ENCODE peak calls at places on chromosomes 6 and 20, in four cellular contexts. O is A673, A is left ventricle myocardium inferior, Z is sigmoid colon. U is an unnamed sample.

GRCh38 chr6:31497595-31498476 is at the start of gene MICB:
- DNase-seq in O (peak; percentile 92), A (peak; percentile 71), Z (peak; percentile 83), U (peak; percentile 90)

GRCh38 chr6:148868314-148868713 is 121.5 kb downstream of the UST start:
- DNase-seq in O (no peak), A (no peak), Z (no peak), U (no peak)

GRCh38 chr20:32316667-32317066 is 39.2 kb downstream of the KIF3B start:
- DNase-seq in O (no peak), A (no peak), Z (no peak), U (no peak)

GRCh38 chr6:106114492-106114891 is 28.4 kb downstream of the PRDM1 start:
- DNase-seq in O (no peak), A (no peak), Z (no peak), U (no peak)

GRCh38 chr6:30814137-30815084 is 69.9 kb upstream of the DDR1 start:
- DNase-seq in O (peak; percentile 47), A (no peak), Z (no peak), U (no peak)

GRCh38 chr6:37847704-37848103 is 28.2 kb downstream of the ZFAND3 start:
- DNase-seq in O (no peak), A (no peak), Z (no peak), U (no peak)

GRCh38 chr20:58086763-58087566 is 141.5 kb downstream of the ANKRD60 start:
- DNase-seq in O (peak; percentile 71), A (no peak), Z (peak; percentile 43), U (peak; percentile 47)

GRCh38 chr6:43817192-43817591 is 47.2 kb downstream of the VEGFA start:
- DNase-seq in O (peak; percentile 33), A (peak; percentile 52), Z (no peak), U (peak; percentile 66)

GRCh38 chr6:30570760-30571084 is 520 bp upstream of the ABCF1 start:
- DNase-seq in O (no peak), A (no peak), Z (no peak), U (no peak)

GRCh38 chr6:134691180-134691579 is 258.7 kb downstream of the ALDH8A1 start:
- DNase-seq in O (no peak), A (no peak), Z (no peak), U (no peak)

GRCh38 chr6:134692008-134692407 is 257.9 kb downstream of the ALDH8A1 start:
- DNase-seq in O (no peak), A (no peak), Z (no peak), U (no peak)

GRCh38 chr6:134689177-134689576 is 260.7 kb downstream of the ALDH8A1 start:
- DNase-seq in O (no peak), A (peak; percentile 20), Z (no peak), U (no peak)

GRCh38 chr6:134686071-134686470 is 263.8 kb downstream of the ALDH8A1 start:
- DNase-seq in O (no peak), A (no peak), Z (no peak), U (no peak)

DNA sequence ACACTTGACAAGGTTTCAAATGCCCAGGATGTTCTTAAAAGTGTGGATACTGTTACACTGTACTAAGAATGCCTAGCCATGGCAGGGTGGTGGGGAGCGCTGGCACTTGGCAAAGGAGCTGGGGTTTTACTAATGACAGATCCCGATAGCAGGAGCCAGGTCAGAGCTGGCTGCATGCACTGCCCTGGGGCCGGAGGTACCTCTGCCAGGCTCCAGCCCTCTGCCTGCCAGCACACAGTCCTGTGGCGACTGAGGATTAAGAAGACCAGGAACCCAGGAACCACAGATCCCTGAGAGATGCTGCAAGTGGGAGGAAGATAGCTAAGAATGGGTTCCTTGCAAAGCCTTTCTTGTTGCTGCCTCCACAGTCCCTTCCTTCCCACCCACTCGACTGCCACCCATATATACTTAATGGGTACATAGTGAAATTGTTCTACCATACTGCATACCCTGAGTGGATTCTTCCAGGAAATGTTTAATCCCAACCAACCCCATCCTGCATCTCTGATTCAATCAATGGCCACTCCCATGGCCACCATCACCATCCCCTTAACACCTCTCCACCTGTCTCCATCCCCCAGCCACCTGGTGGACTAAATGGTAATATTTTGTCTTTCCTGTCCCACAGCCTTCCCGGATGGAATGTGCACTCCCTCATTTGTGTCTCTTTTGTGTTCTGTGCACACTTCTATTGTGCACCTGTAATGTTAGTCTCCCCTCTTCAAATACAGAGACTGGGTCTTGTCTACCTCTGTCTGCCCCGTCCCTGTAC is 260.0 kb downstream of the ALDH8A1 start:
- DNase-seq in O (no peak), A (peak; percentile 61), Z (no peak), U (no peak)
- H3K4me1 ChIP-seq in O (peaks cover under 1% of the 10 kb centered on the region), A (peaks cover 27% of the 10 kb centered on the region), Z (no peaks in the 10 kb centered on the region), U (no peaks in the 10 kb centered on the region)

GRCh38 chr6:16730720-16731502 is 30.3 kb downstream of the ATXN1 start:
- DNase-seq in O (no peak), A (no peak), Z (no peak), U (no peak)
- H3K4me3 ChIP-seq in O (no peak overlapping the region), A (no peak overlapping the region), Z (no peak overlapping the region), U (no peak overlapping the region)

GRCh38 chr6:130470777-130471176 is 105.0 kb downstream of the TMEM200A start:
- DNase-seq in O (no peak), A (no peak), Z (no peak), U (no peak)

GRCh38 chr6:130473886-130474285 is 108.1 kb downstream of the TMEM200A start:
- DNase-seq in O (no peak), A (no peak), Z (no peak), U (no peak)
- TF ChIP-seq CTCF in O (no peak), A (no peak), Z (no peak), U (no peak)

DNA sequence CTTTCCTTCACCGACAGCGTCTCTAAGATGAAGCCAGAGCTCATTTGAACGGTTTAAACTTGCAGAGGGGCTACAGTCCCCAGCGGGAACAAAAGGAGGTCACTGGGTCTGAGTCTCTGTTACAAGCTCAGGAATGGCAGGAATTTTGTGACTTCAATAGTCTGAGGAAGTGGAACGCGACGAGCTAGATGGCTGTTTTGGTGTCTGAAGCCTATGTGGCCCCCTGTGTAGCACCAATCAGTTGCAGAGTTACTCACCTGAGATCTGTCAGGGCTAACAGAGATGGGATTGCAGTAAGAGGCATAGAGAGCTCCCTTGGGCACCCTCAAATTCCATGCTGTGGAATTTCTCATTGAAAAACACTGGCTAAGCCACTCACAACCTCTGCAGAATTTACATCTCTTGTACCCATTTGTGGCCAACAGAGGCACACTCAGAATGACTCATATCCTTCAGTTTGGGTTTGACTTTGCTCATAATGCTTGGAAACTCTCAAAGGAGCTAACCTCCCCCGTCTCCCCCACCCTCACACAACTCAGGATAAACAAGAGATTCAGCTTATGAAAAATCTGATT is 7.1 kb upstream of the TCP11 start:
- DNase-seq in O (peak; percentile 35), A (no peak), Z (no peak), U (no peak)
- H3K4me1 ChIP-seq in O (no peaks in the 10 kb centered on the region), A (no peaks in the 10 kb centered on the region), Z (no peaks in the 10 kb centered on the region), U (peaks cover 19% of the 10 kb centered on the region)

DNA sequence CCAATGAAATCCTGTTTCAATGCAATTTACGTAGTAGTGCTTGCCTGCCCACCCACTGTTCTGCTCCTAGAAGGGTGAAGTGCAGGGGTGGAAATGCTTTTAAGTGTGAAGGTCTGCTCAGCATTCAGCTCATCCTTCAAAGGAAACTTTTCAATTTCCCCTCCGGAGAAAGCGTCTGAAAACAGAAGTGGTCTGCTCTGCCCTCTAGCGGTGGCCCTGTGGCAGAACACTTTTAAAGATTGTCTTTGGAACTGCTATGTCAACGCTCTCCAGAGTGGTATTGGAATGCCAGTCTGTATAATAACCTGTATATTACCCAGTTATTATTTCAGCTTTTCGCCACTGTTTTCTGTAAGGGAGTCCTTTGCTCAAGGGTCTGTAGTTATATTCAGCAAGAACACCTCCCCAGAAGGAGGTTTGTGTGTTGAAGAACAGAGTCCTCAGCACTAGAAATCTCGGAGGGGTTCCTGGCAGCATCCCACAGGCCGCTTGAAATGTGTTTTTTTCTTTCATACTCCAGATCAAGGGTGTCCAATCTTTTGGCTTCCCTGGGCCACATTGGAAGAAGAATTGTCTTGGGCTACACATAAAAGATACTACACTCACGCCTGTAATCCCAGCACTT is 63.1 kb upstream of the KLHL31 start:
- DNase-seq in O (peak; percentile 59), A (peak; percentile 24), Z (no peak), U (no peak)
- H3K4me3 ChIP-seq in O (no peak overlapping the region), A (no peak overlapping the region), Z (no peak overlapping the region), U (no peak overlapping the region)

DNA sequence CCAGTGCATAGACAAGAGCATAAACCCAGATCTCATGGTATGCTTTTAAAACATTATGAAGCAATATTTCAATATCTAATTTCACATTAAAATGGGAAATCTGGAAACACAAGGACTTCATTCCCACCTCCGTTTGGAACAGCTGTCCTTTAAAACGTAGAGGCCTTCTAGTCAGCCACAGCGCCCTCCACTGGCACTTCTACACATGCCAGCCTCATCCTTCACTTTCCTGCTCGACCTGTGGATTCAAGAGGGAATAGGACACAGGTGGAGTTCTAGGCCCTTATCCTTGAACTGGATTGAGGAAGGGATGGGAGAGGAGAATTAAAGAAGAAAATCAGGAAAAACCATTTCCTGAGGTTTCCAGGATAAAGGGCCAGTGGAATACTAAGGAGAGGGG is 85.6 kb downstream of the LYRM4 start:
- DNase-seq in O (peak; percentile 68), A (no peak), Z (no peak), U (peak; percentile 16)
- TF ChIP-seq CTCF in O (peak; percentile 90), A (peak; percentile 16), Z (no peak), U (no peak)

GRCh38 chr20:4007383-4008025 is 7.9 kb downstream of the RNF24 start:
- DNase-seq in O (no peak), A (no peak), Z (no peak), U (no peak)

GRCh38 chr20:4011226-4011975 is 4.0 kb downstream of the RNF24 start:
- DNase-seq in O (no peak), A (no peak), Z (no peak), U (no peak)

GRCh38 chr20:4008877-4009276 is 6.5 kb downstream of the RNF24 start:
- DNase-seq in O (no peak), A (no peak), Z (no peak), U (no peak)

GRCh38 chr20:4008026-4008413 is 7.3 kb downstream of the RNF24 start:
- DNase-seq in O (no peak), A (no peak), Z (no peak), U (no peak)

DNA sequence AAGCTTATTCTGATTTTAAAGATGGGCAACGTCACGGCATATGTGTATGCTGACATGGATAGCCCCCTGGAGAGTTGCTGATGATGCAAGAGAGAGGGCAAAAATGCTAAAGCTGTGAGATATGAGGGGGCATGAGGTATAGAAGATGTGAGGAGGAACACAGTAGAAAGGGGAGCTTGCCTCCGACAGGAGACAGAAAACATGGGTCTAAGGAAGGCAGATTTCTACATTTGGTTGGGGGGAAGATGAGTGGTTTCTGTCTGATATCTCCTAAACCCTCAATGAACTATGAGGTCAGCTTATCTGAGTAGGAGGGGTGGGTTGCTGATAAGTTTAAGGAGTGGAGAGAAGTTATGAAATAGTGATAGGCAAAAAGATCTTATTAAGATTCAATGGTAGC is 6.1 kb downstream of the RNF24 start:
- DNase-seq in O (no peak), A (no peak), Z (no peak), U (no peak)
- H3K4me1 ChIP-seq in O (peaks cover 18% of the 10 kb centered on the region), A (peaks cover 40% of the 10 kb centered on the region), Z (peaks cover 29% of the 10 kb centered on the region), U (peaks cover 6% of the 10 kb centered on the region)

GRCh38 chr20:10622657-10623418 is 51.0 kb downstream of the JAG1 start:
- DNase-seq in O (no peak), A (peak; percentile 34), Z (peak; percentile 88), U (no peak)
- H3K4me3 ChIP-seq in O (no peak overlapping the region), A (peak overlapping the region; percentile 37), Z (no peak overlapping the region), U (no peak overlapping the region)

U was measured in Caco-2.